ENCODE peak calls at places on chromosome 18, in ten cellular contexts. Y is AG09309; I is GM23338; L is H7; M is CD4-positive, alpha-beta memory T cell; T is BJ; F is adrenal gland; P is skeletal muscle cell; Q is mesendoderm; S is testis. X is an unnamed sample.

GRCh38 chr18:59556265-59556664 is 141.0 kb downstream of the CCBE1 start:
- DNase-seq in Y (no peak), L (no peak), Q (no peak), I (no peak), T (no peak), M (no peak), S (no peak), F (peak; percentile 76), P (no peak), X (no peak)

GRCh38 chr18:66079401-66079800 is 328.6 kb downstream of the CDH7 start:
- DNase-seq in L (no peak), F (no peak), I (no peak), Y (no peak), M (no peak), T (no peak), S (no peak), Q (no peak), P (no peak), X (no peak)

GRCh38 chr18:22005191-22005824 is 164.1 kb upstream of the GATA6 start:
- DNase-seq in Y (no peak), T (no peak), P (no peak), I (no peak), Q (no peak), F (peak; percentile 58), L (no peak), M (no peak), S (peak; percentile 48), X (no peak)

GRCh38 chr18:11741505-11742145 is 52.6 kb downstream of the GNAL start:
- DNase-seq in Q (peak; percentile 58), M (no peak), T (no peak), I (peak; percentile 69), F (no peak), Y (no peak), L (peak; percentile 72), P (no peak), S (no peak), X (no peak)

GRCh38 chr18:468841-469796 is 31.4 kb downstream of the COLEC12 start:
- DNase-seq in P (no peak), I (no peak), L (no peak), S (no peak), F (no peak), T (no peak), M (no peak), Y (no peak), Q (no peak), X (no peak)

GRCh38 chr18:9737814-9738160 is 29.7 kb downstream of the RAB31 start:
- DNase-seq in Q (no peak), I (no peak), L (no peak), T (no peak), Y (no peak), F (peak; percentile 77), S (no peak), P (no peak), M (no peak), X (no peak)

GRCh38 chr18:58657494-58657893 is 13.8 kb upstream of the MALT1 start:
- DNase-seq in Y (no peak), F (no peak), T (no peak), P (no peak), S (no peak), M (no peak), L (no peak), I (no peak), Q (no peak), X (no peak)

GRCh38 chr18:8869696-8870095 is 164.3 kb downstream of the MTCL1 start:
- DNase-seq in L (no peak), F (no peak), P (no peak), I (no peak), Q (no peak), T (no peak), S (no peak), M (no peak), Y (no peak), X (no peak)

GRCh38 chr18:51068111-51068510 is 38.1 kb downstream of the SMAD4 start:
- DNase-seq in T (peak; percentile 88), P (peak; percentile 39), Y (peak; percentile 93), F (no peak), I (no peak), L (no peak), S (no peak), M (no peak), Q (no peak), X (no peak)

GRCh38 chr18:34548973-34549294 is 161.2 kb upstream of the DTNA start:
- DNase-seq in M (no peak), Q (no peak), Y (no peak), P (no peak), F (no peak), S (no peak), I (no peak), L (peak; percentile 3), T (no peak), X (no peak)

GRCh38 chr18:54671291-54671881 is 80.3 kb downstream of the DYNAP start:
- DNase-seq in I (peak; percentile 70), S (no peak), P (no peak), F (no peak), Y (no peak), L (peak; percentile 17), T (no peak), M (peak; percentile 30), Q (peak; percentile 27), X (no peak)

GRCh38 chr18:25310045-25310444 is 41.9 kb downstream of the ZNF521 start:
- DNase-seq in S (no peak), T (no peak), Y (no peak), F (no peak), M (no peak), L (no peak), I (peak; percentile 68), Q (peak; percentile 34), P (peak; percentile 56), X (peak; percentile 27)

GRCh38 chr18:75216926-75217303 is 6.3 kb downstream of the TSHZ1 start:
- DNase-seq in P (no peak), M (no peak), S (no peak), Q (no peak), T (no peak), Y (no peak), L (no peak), I (no peak), F (no peak), X (no peak)

GRCh38 chr18:26516964-26517363 is 31.4 kb downstream of the KCTD1 start:
- DNase-seq in M (no peak), T (no peak), I (no peak), Q (peak; percentile 43), S (peak; percentile 46), F (no peak), P (no peak), Y (no peak), L (peak; percentile 23), X (no peak)

GRCh38 chr18:61765097-61765496 is 127.7 kb downstream of the RNF152 start:
- DNase-seq in L (no peak), I (peak; percentile 11), S (peak; percentile 50), P (peak; percentile 24), Q (peak; percentile 47), T (peak; percentile 26), Y (peak; percentile 60), F (no peak), M (no peak), X (peak; percentile 12)

GRCh38 chr18:48475635-48476549 is 62.9 kb upstream of the CTIF start:
- DNase-seq in S (peak; percentile 67), Y (peak; percentile 61), P (peak; percentile 40), Q (peak; percentile 88), T (no peak), M (peak; percentile 33), F (peak; percentile 86), I (peak; percentile 88), L (peak; percentile 74), X (no peak)

DNA sequence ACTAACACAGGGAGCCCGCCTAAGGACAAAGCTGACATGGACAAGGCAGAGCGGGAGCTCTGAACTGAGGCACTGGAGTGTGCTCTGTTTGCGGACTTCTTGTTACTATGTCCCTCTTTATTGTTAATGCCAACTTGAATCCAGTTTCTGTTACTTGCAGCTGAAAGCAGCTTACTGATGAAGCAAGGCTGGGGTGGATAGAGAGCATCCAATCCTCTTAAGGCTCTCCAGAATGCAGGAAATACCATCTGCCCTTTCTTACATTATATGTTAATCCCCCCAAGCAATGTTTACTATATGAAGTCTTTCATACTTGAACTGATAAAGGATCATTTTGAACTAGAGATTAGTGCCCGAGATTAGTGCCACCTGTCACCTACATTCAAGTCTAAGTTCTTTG is 9.4 kb downstream of the FAM210A start:
- DNase-seq in F (no peak), T (no peak), M (no peak), I (no peak), P (no peak), Y (no peak), Q (no peak), S (no peak), L (no peak), X (no peak)
- H3K4me3 ChIP-seq in F (no peak overlapping the region), T (no peak overlapping the region), M (no peak overlapping the region), I (no peak overlapping the region), P (no peak overlapping the region), Y (no peak overlapping the region), Q (no peak overlapping the region), S (no peak overlapping the region), L (no peak overlapping the region), X (no peak overlapping the region)

GRCh38 chr18:24138884-24139616 is at the start of gene CABYR:
- DNase-seq in P (peak; percentile 66), L (peak; percentile 89), T (peak; percentile 59), S (peak; percentile 91), M (peak; percentile 71), Q (peak; percentile 96), I (peak; percentile 97), F (peak; percentile 93), Y (peak; percentile 65), X (peak; percentile 12)
- H3K4me3 ChIP-seq in P (peak within 1 kb of the TSS; percentile 68), L (peak within 1 kb of the TSS; percentile 70), T (peak within 1 kb of the TSS; percentile 64), S (peak within 1 kb of the TSS; percentile 79), M (peak within 1 kb of the TSS; percentile 67), Q (peak within 1 kb of the TSS; percentile 61), I (peak within 1 kb of the TSS; percentile 67), F (peak within 1 kb of the TSS; percentile 85), Y (peak within 1 kb of the TSS; percentile 50), X (peak within 1 kb of the TSS; percentile 67)

GRCh38 chr18:7122376-7122775 is 4.8 kb upstream of the LAMA1 start:
- DNase-seq in S (no peak), F (no peak), L (no peak), I (no peak), P (no peak), Y (no peak), T (no peak), Q (no peak), M (no peak), X (no peak)

GRCh38 chr18:7116001-7116831 is 1.4 kb downstream of the LAMA1 start:
- DNase-seq in Q (peak; percentile 85), Y (no peak), M (no peak), L (peak; percentile 77), I (peak; percentile 78), F (no peak), S (peak; percentile 52), P (no peak), T (no peak), X (peak; percentile 35)

GRCh38 chr18:7116832-7117389 is 686 bp downstream of the LAMA1 start:
- DNase-seq in M (no peak), Y (no peak), F (no peak), I (peak; percentile 60), P (no peak), T (no peak), L (peak; percentile 80), Q (peak; percentile 41), S (no peak), X (no peak)

GRCh38 chr18:7117390-7118355 is at the start of gene LAMA1:
- DNase-seq in S (peak; percentile 83), I (peak; percentile 83), F (no peak), Q (peak; percentile 83), M (no peak), T (no peak), Y (no peak), L (peak; percentile 95), P (no peak), X (no peak)
- H3K4me3 ChIP-seq in S (peak within 1 kb of the TSS; percentile 63), I (peak within 1 kb of the TSS; percentile 90), F (no peak within 1 kb of the TSS), Q (peak within 1 kb of the TSS; percentile 72), M (no peak within 1 kb of the TSS), T (peak within 1 kb of the TSS; percentile 33), Y (peak within 1 kb of the TSS; percentile 37), L (peak within 1 kb of the TSS; percentile 72), P (peak within 1 kb of the TSS; percentile 57), X (peak within 1 kb of the TSS; percentile 65)

GRCh38 chr18:3269241-3269640 is 7.3 kb downstream of the MYL12B start:
- DNase-seq in Q (no peak), M (no peak), Y (no peak), T (no peak), P (no peak), I (no peak), S (no peak), L (no peak), F (no peak), X (no peak)
- H3K4me3 ChIP-seq in Q (no peak overlapping the region), M (no peak overlapping the region), Y (no peak overlapping the region), T (no peak overlapping the region), P (no peak overlapping the region), I (no peak overlapping the region), S (no peak overlapping the region), L (no peak overlapping the region), F (no peak overlapping the region), X (no peak overlapping the region)

X was measured in epithelial cell of proximal tubule.